ENCODE peak calls at places on chromosomes 4 and X, in five cellular contexts. K, V, H, R and A are unnamed samples.
A peak's percentile ranks its signal among the peaks of the same experiment; 100 is the strongest.

GRCh38 chr4:3251691-3252479 is 2.9 kb downstream of the MSANTD1 start:
- DNase-seq in K (no peak), V (no peak), H (no peak), R (no peak), A (no peak)

GRCh38 chr4:130172156-130172555 is 1076.2 kb downstream of the C4orf33 start:
- DNase-seq in K (no peak), V (no peak), H (no peak), R (peak; percentile 13), A (no peak)

GRCh38 chrX:83845397-83845796 is 15.5 kb upstream of the CYLC1 start:
- DNase-seq in K (peak; percentile 25), V (peak; percentile 11), H (no peak), R (peak; percentile 30), A (peak; percentile 40)

GRCh38 chrX:11944486-11944885 is 186.4 kb downstream of the MSL3 start:
- DNase-seq in K (peak; percentile 77), V (peak; percentile 67), H (no peak), R (peak; percentile 76), A (peak; percentile 7)

GRCh38 chr4:100414016-100414790 is 103.6 kb downstream of the EMCN start:
- DNase-seq in K (no peak), V (no peak), H (no peak), R (no peak), A (no peak)

GRCh38 chr4:23904639-23905061 is 14.8 kb upstream of the PPARGC1A start:
- DNase-seq in K (no peak), V (peak; percentile 67), H (no peak), R (no peak), A (no peak)

GRCh38 chrX:41332408-41332987 is 1.5 kb upstream of the DDX3X start:
- DNase-seq in K (peak; percentile 33), V (no peak), H (no peak), R (peak; percentile 58), A (peak; percentile 39)

GRCh38 chr4:152951348-152951747 is 15.2 kb downstream of the FHDC1 start:
- DNase-seq in K (no peak), V (no peak), H (no peak), R (peak; percentile 24), A (no peak)

GRCh38 chrX:11792461-11793421 is 34.7 kb downstream of the MSL3 start:
- DNase-seq in K (no peak), V (no peak), H (peak; percentile 60), R (no peak), A (peak; percentile 53)

GRCh38 chrX:40772290-40772689 is 36.9 kb upstream of the MED14 start:
- DNase-seq in K (peak; percentile 23), V (peak; percentile 81), H (no peak), R (no peak), A (no peak)

DNA sequence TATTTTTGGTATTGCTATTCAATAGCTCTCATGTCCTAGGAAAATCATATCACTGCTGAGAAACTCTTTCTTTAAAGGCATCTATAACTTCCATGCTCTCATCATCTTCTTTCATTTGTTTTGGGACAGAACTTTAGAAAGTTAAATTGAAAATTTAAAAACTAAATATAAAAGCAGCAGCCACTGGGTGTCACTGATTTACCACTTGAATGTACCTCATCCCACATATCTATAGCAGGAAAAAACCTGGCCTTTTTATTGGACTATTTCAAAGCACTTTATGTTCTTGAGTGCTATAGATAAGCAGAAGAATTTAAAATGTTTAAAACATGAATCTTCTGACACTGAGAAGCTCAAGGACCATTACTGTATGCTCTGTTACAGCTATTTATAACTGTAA is 165.3 kb upstream of the TTC29 start:
- DNase-seq in K (peak; percentile 64), V (no peak), H (no peak), R (peak; percentile 77), A (no peak)
- TF ChIP-seq CTCF in K (peak; percentile 29), V (peak; percentile 28), H (no peak), R (peak; percentile 43), A (no peak)

GRCh38 chr4:150854600-150854999 is 160.5 kb downstream of the LRBA start:
- DNase-seq in K (no peak), V (no peak), H (no peak), R (no peak), A (no peak)

GRCh38 chr4:150853882-150854281 is 161.2 kb downstream of the LRBA start:
- DNase-seq in K (no peak), V (no peak), H (no peak), R (no peak), A (no peak)

GRCh38 chr4:150852237-150852636 is 162.8 kb downstream of the LRBA start:
- DNase-seq in K (peak; percentile 8), V (no peak), H (no peak), R (no peak), A (no peak)

GRCh38 chr4:150859435-150859834 is 155.6 kb downstream of the LRBA start:
- DNase-seq in K (no peak), V (no peak), H (no peak), R (no peak), A (no peak)

GRCh38 chr4:150855981-150856510 is 159.0 kb downstream of the LRBA start:
- DNase-seq in K (no peak), V (no peak), H (no peak), R (no peak), A (no peak)
- TF ChIP-seq CTCF in K (no peak), V (no peak), H (no peak), R (no peak), A (no peak)

GRCh38 chr4:140595065-140595464 is 26.3 kb upstream of the UCP1 start:
- DNase-seq in K (peak; percentile 23), V (peak; percentile 53), H (no peak), R (peak; percentile 54), A (no peak)
- TF ChIP-seq CTCF in K (peak; percentile 62), V (peak; percentile 81), H (no peak), R (peak; percentile 80), A (peak; percentile 40)

GRCh38 chr4:188417181-188417580 is 277.9 kb downstream of the TRIML1 start:
- DNase-seq in K (no peak), V (no peak), H (no peak), R (no peak), A (no peak)
- TF ChIP-seq CTCF in K (no peak), V (peak; percentile 27), H (no peak), R (no peak), A (no peak)

GRCh38 chrX:45748443-45748842 is 547.8 kb upstream of the DIPK2B start:
- DNase-seq in K (no peak), V (no peak), H (no peak), R (peak; percentile 13), A (no peak)

GRCh38 chrX:45751156-45751555 is 550.5 kb upstream of the DIPK2B start:
- DNase-seq in K (no peak), V (no peak), H (no peak), R (peak; percentile 12), A (no peak)

GRCh38 chrX:45750639-45751038 is 550.0 kb upstream of the DIPK2B start:
- DNase-seq in K (no peak), V (peak; percentile 74), H (no peak), R (peak; percentile 54), A (no peak)

GRCh38 chrX:45747905-45748304 is 547.2 kb upstream of the DIPK2B start:
- DNase-seq in K (no peak), V (peak; percentile 72), H (no peak), R (peak; percentile 21), A (no peak)

GRCh38 chrX:45749375-45749774 is 548.7 kb upstream of the DIPK2B start:
- DNase-seq in K (peak; percentile 55), V (no peak), H (no peak), R (peak; percentile 50), A (no peak)
- TF ChIP-seq CTCF in K (peak; percentile 45), V (peak; percentile 56), H (no peak), R (peak; percentile 55), A (peak; percentile 26)